ENCODE peak calls at places on chromosomes 7 and 10, in six cellular contexts. T is H1, U is GM12878, G is GM12892, L is K562, Q is HepG2. I is an unnamed sample.

GRCh38 chr10:35194906-35195305 is 68.3 kb downstream of the CREM start:
- DNase-seq in U (no peak), T (no peak), G (no peak), Q (no peak), L (peak), I (no peak)

GRCh38 chr10:22427890-22428571 is 82.7 kb downstream of the SPAG6 start:
- DNase-seq in T (no peak), L (no peak), U (no peak), Q (no peak), G (no peak), I (no peak)

GRCh38 chr10:78475501-78475900 is 441.8 kb downstream of the RPS24 start:
- DNase-seq in T (no peak), Q (peak), L (peak), G (no peak), U (no peak), I (no peak)

GRCh38 chr7:36487756-36488336 is 98.2 kb downstream of the ANLN start:
- DNase-seq in U (peak), L (no peak), Q (peak), G (no peak), T (no peak), I (peak)

GRCh38 chr7:80827238-80827633 is 91.6 kb downstream of the SEMA3C start:
- DNase-seq in L (no peak), U (no peak), Q (no peak), G (no peak), T (no peak), I (no peak)

GRCh38 chr7:121385800-121386179 is 10.3 kb downstream of the FAM3C start:
- DNase-seq in T (no peak), G (no peak), L (no peak), Q (no peak), U (peak), I (no peak)

GRCh38 chr10:675532-675931 is 13.9 kb downstream of the DIP2C start:
- DNase-seq in Q (no peak), T (no peak), U (no peak), G (no peak), L (no peak), I (no peak)

GRCh38 chr10:116444527-116445142 is 17.0 kb downstream of the PNLIPRP3 start:
- DNase-seq in T (no peak), G (no peak), U (peak), L (peak), Q (peak), I (peak)

GRCh38 chr7:34100661-34101060 is 195.3 kb downstream of the BMPER start:
- DNase-seq in L (no peak), G (no peak), Q (no peak), U (no peak), T (no peak), I (no peak)

DNA sequence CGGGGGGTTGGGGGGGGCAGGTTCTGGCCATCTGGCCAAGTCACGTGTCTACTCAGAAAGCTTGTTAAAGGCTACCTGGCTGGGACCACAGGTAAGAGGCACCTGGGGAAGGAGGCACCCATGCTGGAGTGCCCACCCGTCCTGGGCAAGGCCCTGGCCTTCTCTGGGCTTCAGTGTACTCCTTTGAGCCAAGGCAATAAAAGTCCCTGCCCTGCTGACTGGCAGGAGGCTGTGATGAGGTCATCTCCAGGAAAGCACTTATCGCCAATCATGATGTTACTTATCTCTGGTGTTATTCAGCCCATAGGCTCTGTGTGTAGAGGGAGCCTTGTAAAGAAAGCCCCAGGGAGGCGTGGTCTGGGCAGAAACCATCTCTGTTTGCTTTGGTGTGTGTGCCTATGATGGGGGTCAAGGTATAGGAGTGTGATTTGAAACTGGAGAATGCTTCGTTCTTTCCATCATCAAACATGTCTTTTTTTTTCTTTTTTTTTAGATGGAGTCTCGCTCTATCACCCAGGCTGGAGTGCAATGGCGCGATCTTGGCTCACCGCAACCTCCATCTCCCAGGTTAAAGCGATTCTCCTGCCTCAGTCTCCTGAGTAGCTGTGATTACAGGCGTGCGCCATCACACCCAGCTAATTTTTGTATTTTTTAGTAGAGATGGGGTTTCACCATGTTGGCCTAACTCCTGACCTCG is 2.5 kb upstream of the CLDN4 start:
- DNase-seq in U (no peak), L (peak), T (no peak), G (no peak), Q (peak), I (no peak)
- TF ChIP-seq POLR2A in U (no peak), L (no peak), T (no peak), G (no peak), Q (no peak), I (no peak)

DNA sequence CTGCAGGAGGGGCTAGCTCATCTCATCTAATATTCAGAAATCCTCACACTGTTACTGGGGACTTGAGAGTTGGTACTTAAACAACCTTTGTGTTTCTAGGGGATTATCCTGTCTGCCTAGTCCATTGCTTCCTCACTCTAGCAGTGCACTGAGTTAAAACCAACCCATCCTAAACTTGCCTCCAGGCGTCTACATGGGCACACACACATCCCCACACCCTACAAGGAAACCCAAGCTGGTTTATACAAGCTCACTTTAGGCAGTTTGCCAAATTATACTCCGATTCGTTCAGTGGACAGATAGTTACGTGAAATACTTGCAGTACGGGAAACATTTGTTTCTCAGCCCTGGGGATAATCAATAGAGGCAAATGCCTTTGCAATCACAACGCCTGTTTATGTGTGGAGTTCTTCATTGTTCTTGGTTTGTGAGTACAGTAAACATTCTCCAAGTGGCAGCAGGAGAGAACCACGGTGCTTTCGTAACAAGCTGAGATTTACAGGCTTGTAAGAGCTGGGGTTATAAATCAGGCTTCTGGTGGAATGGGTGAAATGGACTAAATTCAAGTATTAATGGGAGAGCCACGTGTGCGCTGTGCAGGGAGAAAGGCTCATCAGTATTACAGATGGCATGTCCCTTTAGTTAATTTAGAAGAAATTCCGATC is 216.9 kb downstream of the GALNT17 start:
- DNase-seq in Q (no peak), G (no peak), U (no peak), T (peak), L (no peak), I (no peak)
- TF ChIP-seq TAF1 in Q (no peak), G (no peak), U (no peak), T (no peak), L (no peak), I (no peak)

GRCh38 chr7:26182706-26183105 is 17.8 kb downstream of the HNRNPA2B1 start:
- DNase-seq in Q (no peak), U (no peak), T (no peak), L (no peak), G (no peak), I (no peak)
- TF ChIP-seq POLR2AphosphoS5 in Q (no peak), U (peak), T (no peak), L (no peak), G (no peak), I (peak)

GRCh38 chr10:127592586-127592985 is 43.5 kb downstream of the NPS start:
- DNase-seq in Q (no peak), T (no peak), G (no peak), U (no peak), L (no peak), I (no peak)
- TF ChIP-seq POLR2A in Q (no peak), T (no peak), G (no peak), U (no peak), L (no peak), I (no peak)

DNA sequence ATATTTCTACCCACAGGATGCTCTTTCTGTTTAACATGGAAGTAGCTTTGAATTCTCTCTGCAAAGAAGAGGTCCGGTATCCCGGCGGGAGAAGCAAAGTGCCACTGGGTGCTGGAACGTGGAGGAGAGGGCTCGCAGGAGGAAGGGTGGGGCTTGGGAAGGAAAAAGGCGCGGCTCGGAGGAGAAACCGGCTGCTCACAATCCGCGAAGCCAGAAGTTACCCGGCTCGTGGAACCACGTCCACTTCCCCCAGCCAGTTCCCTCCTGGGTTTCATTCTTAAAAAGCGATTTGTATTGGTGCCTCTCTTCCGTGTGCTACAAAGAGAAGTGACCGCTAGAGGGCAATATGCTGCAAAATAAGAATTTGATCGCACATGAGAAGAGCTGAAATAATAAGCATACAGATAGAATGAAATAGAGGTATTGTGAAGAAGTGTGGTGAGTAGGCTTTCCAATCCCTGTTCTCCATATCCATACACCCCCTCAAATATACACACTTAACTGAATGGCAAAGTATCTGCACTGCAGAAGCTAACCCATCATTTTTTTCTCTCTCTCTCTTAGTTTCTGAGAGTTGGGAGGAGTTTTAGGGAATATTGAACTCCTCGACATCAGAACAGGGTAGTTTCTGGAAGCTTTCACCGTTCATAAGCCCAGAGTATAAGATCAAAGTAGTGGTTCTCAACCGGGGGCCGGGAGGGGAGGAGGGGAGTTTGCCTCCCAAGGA is 31.1 kb downstream of the TRIL start:
- DNase-seq in G (peak), T (peak), L (peak), U (peak), Q (peak), I (peak)
- TF ChIP-seq TAF1 in G (no peak), T (no peak), L (no peak), U (no peak), Q (no peak), I (no peak)

DNA sequence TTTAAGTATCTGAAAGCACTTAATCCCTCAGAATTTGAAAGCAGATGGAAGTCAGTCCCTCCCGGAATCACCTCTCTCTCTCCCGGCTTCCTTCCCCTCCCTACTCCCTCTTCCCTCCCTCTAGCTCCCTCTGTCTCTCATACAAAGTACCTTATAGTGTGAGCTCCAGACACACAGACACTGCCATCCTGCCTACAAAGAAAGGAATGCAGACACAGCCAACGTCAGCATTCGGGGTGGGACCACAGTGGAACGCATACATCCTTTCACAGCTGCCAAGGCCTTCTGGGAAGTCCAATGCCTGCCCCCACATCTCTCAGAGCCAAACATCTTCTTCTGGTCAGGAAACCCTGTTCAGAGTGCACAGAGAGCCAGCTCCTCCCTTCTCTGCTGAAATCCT is 9.3 kb downstream of the NOD1 start:
- DNase-seq in L (no peak), G (no peak), T (peak), Q (peak), U (no peak), I (no peak)
- TF ChIP-seq POLR2AphosphoS5 in L (no peak), G (no peak), T (no peak), Q (no peak), U (no peak), I (no peak)

DNA sequence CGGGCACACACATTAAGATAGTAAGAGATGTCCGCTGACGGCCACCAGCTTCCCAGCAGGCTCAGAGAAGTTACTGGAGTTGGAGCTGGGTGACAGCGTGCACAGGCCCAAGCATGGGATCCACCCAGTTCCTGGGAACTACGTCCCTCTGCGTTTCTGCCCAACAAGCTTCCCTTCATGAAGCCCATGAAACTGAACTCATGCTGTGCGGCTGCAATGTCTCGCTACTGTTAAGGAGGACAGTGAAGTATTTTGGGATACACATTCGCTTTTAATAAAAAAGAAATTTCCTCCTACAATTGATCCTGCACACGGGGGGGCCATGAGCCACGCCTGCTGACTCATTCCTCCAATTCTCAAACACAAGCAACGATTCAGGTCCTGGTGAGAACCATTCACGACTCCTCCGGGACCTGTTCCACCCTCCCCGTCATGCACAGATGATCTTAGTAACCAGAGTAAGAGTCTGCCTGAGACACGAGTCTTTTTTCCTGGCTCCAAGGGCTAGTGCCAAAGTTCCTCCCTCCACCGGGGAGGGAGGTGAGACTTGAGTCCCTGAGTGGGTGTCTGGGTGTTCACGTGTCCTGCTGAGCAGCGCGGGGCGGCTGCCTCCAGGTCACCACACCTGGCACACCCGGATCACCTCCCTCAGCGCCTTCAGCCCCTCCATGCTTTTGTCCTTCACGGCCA is 2.6 kb downstream of the PSMG3 start:
- DNase-seq in Q (no peak), U (no peak), G (no peak), L (peak), T (no peak), I (no peak)
- TF ChIP-seq POLR2A in Q (no peak), U (no peak), G (no peak), L (peak), T (no peak), I (no peak)

GRCh38 chr7:72326365-72326764 is 85.8 kb downstream of the CALN1 start:
- DNase-seq in Q (no peak), L (no peak), G (no peak), U (no peak), T (no peak), I (no peak)
- TF ChIP-seq TAF1 in Q (no peak), L (no peak), G (no peak), U (no peak), T (no peak), I (no peak)

GRCh38 chr7:106522691-106523090 is 138.3 kb downstream of the CCDC71L start:
- DNase-seq in U (no peak), Q (no peak), L (no peak), G (no peak), T (no peak), I (no peak)

GRCh38 chr7:106518986-106519385 is 142.0 kb downstream of the CCDC71L start:
- DNase-seq in U (no peak), Q (no peak), L (no peak), T (no peak), G (no peak), I (no peak)

GRCh38 chr7:106523482-106523881 is 137.5 kb downstream of the CCDC71L start:
- DNase-seq in G (no peak), T (no peak), Q (no peak), L (no peak), U (no peak), I (no peak)

GRCh38 chr7:106521541-106521940 is 139.4 kb downstream of the CCDC71L start:
- DNase-seq in Q (no peak), L (no peak), T (no peak), G (no peak), U (no peak), I (no peak)

DNA sequence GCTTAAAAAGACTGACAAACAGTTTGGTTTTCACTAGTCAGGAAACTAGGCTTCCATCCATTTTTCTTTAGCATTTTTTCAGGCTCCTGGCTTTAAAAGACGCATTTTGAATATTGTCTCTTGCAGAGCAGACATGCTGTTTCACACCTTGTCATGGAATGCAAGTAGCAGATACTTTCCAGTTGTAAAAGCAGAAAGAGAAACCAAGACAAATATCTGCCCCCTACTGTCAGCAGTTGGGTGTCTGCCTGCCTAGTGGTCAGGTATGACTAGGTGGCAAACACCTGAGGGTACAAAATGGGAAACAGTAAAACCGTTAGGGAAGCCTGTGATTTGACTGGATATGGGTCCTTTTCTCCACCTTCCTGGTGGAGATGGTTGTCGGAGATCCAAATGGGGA is 139.8 kb downstream of the CCDC71L start:
- DNase-seq in Q (no peak), U (no peak), G (no peak), T (no peak), L (no peak), I (peak)
- TF ChIP-seq POLR2AphosphoS5 in Q (no peak), U (no peak), G (no peak), T (no peak), L (no peak), I (no peak)

I was measured in GM12891.